ENCODE peak calls at places on chromosome X, in nine cellular contexts. I is progenitor cell of endocrine pancreas; V is SW480; J is activated CD8-positive, alpha-beta memory T cell treated with anti-CD3 and anti-CD28 coated beads, Interleukin-2, amount 50 U/mL, for 4 hours; H is CD4-positive, alpha-beta memory T cell; U is RCC 7860; S is cardiac muscle cell; O is CD8-positive, alpha-beta memory T cell; W is activated CD4-positive, CD25-positive, alpha-beta regulatory T cell. F is an unnamed sample.

GRCh38 chrX:39935414-39936064 is 162.2 kb downstream of the BCOR start:
- DNase-seq in O (no peak), U (peak; percentile 3), J (no peak), I (no peak), H (no peak), S (no peak), W (no peak), V (no peak), F (no peak)

GRCh38 chrX:39149761-39150160 is 348.5 kb downstream of the MID1IP1 start:
- DNase-seq in U (no peak), J (peak; percentile 59), S (peak; percentile 72), I (peak; percentile 44), H (peak; percentile 35), O (peak; percentile 6), W (peak; percentile 3), V (peak; percentile 21), F (peak; percentile 55)

GRCh38 chrX:48897157-48897620 is 379 bp downstream of the TIMM17B start:
- DNase-seq in W (no peak), I (peak; percentile 64), O (peak; percentile 49), U (peak; percentile 60), H (peak; percentile 64), S (peak; percentile 76), V (peak; percentile 89), J (peak; percentile 50), F (peak; percentile 79)

GRCh38 chrX:39196192-39197102 is 395.2 kb downstream of the MID1IP1 start:
- DNase-seq in V (peak; percentile 81), S (peak; percentile 54), J (peak; percentile 32), I (no peak), O (peak; percentile 16), U (peak; percentile 76), W (no peak), H (peak; percentile 29), F (peak; percentile 42)

GRCh38 chrX:55767100-55767499 is 49.6 kb downstream of the RRAGB start:
- DNase-seq in J (no peak), S (peak; percentile 39), O (no peak), I (no peak), H (no peak), V (peak; percentile 3), W (no peak), U (no peak), F (no peak)

GRCh38 chrX:110847334-110847733 is 51.7 kb upstream of the CHRDL1 start:
- DNase-seq in J (no peak), U (peak; percentile 22), V (peak; percentile 42), I (peak; percentile 14), W (no peak), S (peak; percentile 66), H (peak; percentile 50), O (peak; percentile 4), F (peak; percentile 56)

GRCh38 chrX:24173115-24173847 is 23.8 kb downstream of the ZFX start:
- DNase-seq in H (no peak), J (no peak), U (no peak), V (no peak), O (no peak), W (no peak), S (no peak), I (no peak), F (no peak)

GRCh38 chrX:129754266-129755024 is 15.7 kb downstream of the XPNPEP2 start:
- DNase-seq in W (no peak), S (no peak), I (no peak), O (no peak), J (no peak), V (no peak), H (no peak), U (no peak), F (no peak)

GRCh38 chrX:109863811-109864210 is 130.8 kb upstream of the ACSL4 start:
- DNase-seq in V (no peak), S (no peak), O (no peak), J (no peak), I (no peak), U (no peak), W (no peak), H (no peak), F (no peak)